ENCODE peak calls at places on chromosomes 11 and 22, in eight cellular contexts. M is fibroblast of lung, D is pancreas, J is mesendoderm, Q is Caco-2, O is psoas muscle, C is neuronal stem cell, V is K562. H is an unnamed sample.

GRCh38 chr11:134276396-134277175 is 407 bp downstream of the GLB1L3 start:
- DNase-seq in V (peak; percentile 3), C (no peak), D (no peak), O (no peak), J (peak; percentile 53), Q (no peak), M (no peak), H (no peak)

GRCh38 chr11:40134820-40135219 is 1324.6 kb downstream of the LRRC4C start:
- DNase-seq in M (no peak), O (no peak), V (no peak), C (no peak), J (no peak), D (no peak), Q (no peak), H (no peak)

GRCh38 chr11:120226714-120227113 is 13.2 kb upstream of the POU2F3 start:
- DNase-seq in D (no peak), Q (no peak), O (peak; percentile 34), M (no peak), V (no peak), J (no peak), C (no peak), H (no peak)

GRCh38 chr22:49302530-49302929 is 525.1 kb downstream of the BRD1 start:
- DNase-seq in J (no peak), O (no peak), M (no peak), Q (no peak), V (no peak), D (peak; percentile 3), C (no peak), H (no peak)

GRCh38 chr11:116412118-116412889 is 360.5 kb downstream of the BUD13 start:
- DNase-seq in D (no peak), M (no peak), Q (peak; percentile 60), C (no peak), J (no peak), O (no peak), V (no peak), H (no peak)

GRCh38 chr11:120589376-120589775 is 77.8 kb downstream of the GRIK4 start:
- DNase-seq in M (no peak), V (no peak), Q (no peak), O (no peak), J (no peak), D (no peak), C (no peak), H (no peak)

GRCh38 chr11:95093548-95093947 is 3.9 kb downstream of the ENDOD1 start:
- DNase-seq in C (no peak), M (no peak), O (no peak), V (no peak), Q (no peak), J (peak; percentile 43), D (no peak), H (no peak)

GRCh38 chr22:20552450-20552894 is 45.1 kb downstream of the MED15 start:
- DNase-seq in D (no peak), Q (no peak), J (no peak), V (no peak), C (no peak), O (peak; percentile 97), M (peak; percentile 57), H (no peak)

GRCh38 chr11:107565219-107565937 is at the start of gene ALKBH8:
- DNase-seq in V (peak; percentile 71), O (peak; percentile 87), J (peak; percentile 82), Q (peak; percentile 83), M (peak; percentile 63), C (no peak), D (peak; percentile 76), H (peak; percentile 68)

GRCh38 chr11:123474994-123475393 is 44.9 kb downstream of the GRAMD1B start:
- DNase-seq in M (no peak), C (no peak), D (no peak), Q (no peak), O (no peak), V (no peak), J (no peak), H (no peak)

GRCh38 chr11:8760896-8761295 is 78.3 kb downstream of the RPL27A start:
- DNase-seq in C (no peak), M (peak; percentile 56), O (no peak), Q (no peak), V (no peak), D (no peak), J (no peak), H (no peak)

GRCh38 chr11:117669062-117669461 is 128.0 kb downstream of the DSCAML1 start:
- DNase-seq in Q (no peak), M (no peak), D (no peak), V (no peak), J (no peak), C (no peak), O (no peak), H (no peak)

GRCh38 chr11:105100206-105100605 is 39.4 kb downstream of the CARD18 start:
- DNase-seq in O (no peak), C (no peak), Q (no peak), J (peak; percentile 16), V (no peak), M (no peak), D (no peak), H (peak; percentile 55)

GRCh38 chr11:118126082-118126838 is 26.4 kb downstream of the SCN4B start:
- DNase-seq in D (no peak), O (no peak), J (peak; percentile 52), M (no peak), V (no peak), Q (peak; percentile 76), C (no peak), H (peak; percentile 66)

GRCh38 chr11:94525933-94526332 is 13.7 kb downstream of the C11orf97 start:
- DNase-seq in V (no peak), C (peak; percentile 5), O (peak; percentile 65), J (no peak), Q (no peak), M (peak; percentile 62), D (peak; percentile 55), H (peak; percentile 54)

GRCh38 chr11:5596611-5597201 is at the start of gene TRIM6:
- DNase-seq in J (peak; percentile 82), O (peak; percentile 73), D (peak; percentile 55), C (peak; percentile 18), Q (peak; percentile 49), V (peak; percentile 65), M (peak; percentile 31), H (peak; percentile 28)

GRCh38 chr11:7281083-7281482 is 29.4 kb downstream of the SYT9 start:
- DNase-seq in D (no peak), M (no peak), J (peak; percentile 92), O (no peak), Q (no peak), V (no peak), C (no peak), H (peak; percentile 86)

GRCh38 chr11:6219359-6219758 is 14.0 kb downstream of the C11orf42 start:
- DNase-seq in O (no peak), M (peak; percentile 87), Q (no peak), J (peak; percentile 82), V (no peak), C (no peak), D (no peak), H (peak; percentile 89)

GRCh38 chr11:109123811-109124787 is 297.9 kb upstream of the C11orf87 start:
- DNase-seq in O (no peak), M (no peak), C (no peak), D (no peak), J (peak; percentile 74), V (no peak), Q (no peak), H (no peak)

GRCh38 chr11:16096336-16096735 is 260.0 kb downstream of the SOX6 start:
- DNase-seq in D (no peak), M (peak; percentile 23), O (no peak), V (no peak), Q (no peak), C (no peak), J (no peak), H (no peak)

GRCh38 chr11:9003573-9004309 is at the start of gene NRIP3:
- DNase-seq in D (peak; percentile 55), Q (peak; percentile 78), O (peak; percentile 81), M (peak; percentile 45), V (peak; percentile 91), J (peak; percentile 66), C (peak; percentile 66), H (peak; percentile 52)

GRCh38 chr11:130215531-130216220 is 56.1 kb downstream of the ST14 start:
- DNase-seq in M (no peak), D (no peak), Q (no peak), J (no peak), V (no peak), O (no peak), C (no peak), H (no peak)

GRCh38 chr11:72738199-72739141 is 13.7 kb downstream of the ARAP1 start:
- DNase-seq in D (no peak), J (peak; percentile 77), V (peak; percentile 42), M (peak; percentile 59), C (no peak), O (peak; percentile 63), Q (no peak), H (no peak)

GRCh38 chr22:29916007-29916544 is 33.1 kb downstream of the MTMR3 start:
- DNase-seq in M (no peak), O (no peak), C (no peak), V (no peak), Q (no peak), D (no peak), J (peak; percentile 42), H (no peak)
- H3K4me1 ChIP-seq in M (peaks cover 22% of the 10 kb centered on the region), O (peaks cover 86% of the 10 kb centered on the region), C (no peaks in the 10 kb centered on the region), V (peaks cover 2% of the 10 kb centered on the region), Q (peaks cover 3% of the 10 kb centered on the region), D (peaks cover 18% of the 10 kb centered on the region), J (no peaks in the 10 kb centered on the region), H (peaks cover 20% of the 10 kb centered on the region)

GRCh38 chr11:83002047-83002446 is 69.7 kb downstream of the RAB30 start:
- DNase-seq in O (peak; percentile 59), D (no peak), M (no peak), J (peak; percentile 27), V (no peak), Q (no peak), C (no peak), H (peak; percentile 24)
- H3K4me1 ChIP-seq in O (peaks cover 86% of the 10 kb centered on the region), D (peaks cover 3% of the 10 kb centered on the region), M (no peaks in the 10 kb centered on the region), J (peaks cover 3% of the 10 kb centered on the region), V (peaks cover 6% of the 10 kb centered on the region), Q (peaks cover 12% of the 10 kb centered on the region), C (peaks cover 2% of the 10 kb centered on the region), H (peaks cover 1% of the 10 kb centered on the region)

GRCh38 chr11:45158891-45159605 is 12.6 kb downstream of the PRDM11 start:
- DNase-seq in J (no peak), O (no peak), Q (peak; percentile 20), D (no peak), C (no peak), V (no peak), M (no peak), H (no peak)
- H3K4me1 ChIP-seq in J (no peaks in the 10 kb centered on the region), O (peaks cover 43% of the 10 kb centered on the region), Q (peaks cover 16% of the 10 kb centered on the region), D (peaks cover 3% of the 10 kb centered on the region), C (peaks cover 13% of the 10 kb centered on the region), V (no peaks in the 10 kb centered on the region), M (no peaks in the 10 kb centered on the region), H (peaks cover 13% of the 10 kb centered on the region)

GRCh38 chr11:1892116-1892515 is 421 bp upstream of the PRR33 start:
- DNase-seq in M (no peak), O (no peak), C (no peak), Q (no peak), D (no peak), V (no peak), J (no peak), H (no peak)
- H3K4me1 ChIP-seq in M (no peaks in the 10 kb centered on the region), O (peaks cover 35% of the 10 kb centered on the region), C (no peaks in the 10 kb centered on the region), Q (no peaks in the 10 kb centered on the region), D (no peaks in the 10 kb centered on the region), V (no peaks in the 10 kb centered on the region), J (no peaks in the 10 kb centered on the region), H (no peaks in the 10 kb centered on the region)